ENCODE peak calls at places on chromosome 9, in nine cellular contexts. One of them, this sample, is unnamed.

GRCh38 chr9:15178621-15179020 is 128.4 kb downstream of the TTC39B start:
- DNase-seq in GM13977: no peak
- DNase-seq in T1000: no peak
- DNase-seq in right atrium auricular region: no peak
- DNase-seq in activated CD4-positive, alpha-beta T cell treated with anti-CD3 and anti-CD28 coated beads, Interleukin-2, amount 50 U/mL, for 4 hours: no peak
- DNase-seq in heart right ventricle: no peak
- DNase-seq in mucosa of descending colon: no peak
- DNase-seq in aorta: no peak
- DNase-seq in prostate gland: no peak
- DNase-seq in this sample: no peak

GRCh38 chr9:129880654-129881546 is 45.6 kb downstream of the USP20 start:
- DNase-seq in GM13977: no peak
- DNase-seq in aorta: no peak
- DNase-seq in heart right ventricle: no peak
- DNase-seq in activated CD4-positive, alpha-beta T cell treated with anti-CD3 and anti-CD28 coated beads, Interleukin-2, amount 50 U/mL, for 4 hours: no peak
- DNase-seq in right atrium auricular region: no peak
- DNase-seq in prostate gland: no peak
- DNase-seq in T1000: no peak
- DNase-seq in mucosa of descending colon: no peak
- DNase-seq in this sample: no peak

GRCh38 chr9:76697554-76697953 is 66.7 kb upstream of the PCA3 start:
- DNase-seq in GM13977: no peak
- DNase-seq in prostate gland: no peak
- DNase-seq in heart right ventricle: no peak
- DNase-seq in right atrium auricular region: no peak
- DNase-seq in aorta: no peak
- DNase-seq in mucosa of descending colon: no peak
- DNase-seq in T1000: no peak
- DNase-seq in activated CD4-positive, alpha-beta T cell treated with anti-CD3 and anti-CD28 coated beads, Interleukin-2, amount 50 U/mL, for 4 hours: no peak
- DNase-seq in this sample: no peak

GRCh38 chr9:35690447-35691324 is 961 bp upstream of the TPM2 start:
- DNase-seq in heart right ventricle: peak; percentile 90
- DNase-seq in prostate gland: peak; percentile 58
- DNase-seq in T1000: peak; percentile 35
- DNase-seq in activated CD4-positive, alpha-beta T cell treated with anti-CD3 and anti-CD28 coated beads, Interleukin-2, amount 50 U/mL, for 4 hours: peak; percentile 25
- DNase-seq in mucosa of descending colon: peak; percentile 73
- DNase-seq in GM13977: peak; percentile 72
- DNase-seq in right atrium auricular region: peak; percentile 71
- DNase-seq in aorta: peak; percentile 92
- DNase-seq in this sample: no peak

GRCh38 chr9:128494108-128494742 is 10.3 kb upstream of the GLE1 start:
- DNase-seq in mucosa of descending colon: peak; percentile 77
- DNase-seq in T1000: no peak
- DNase-seq in heart right ventricle: peak; percentile 64
- DNase-seq in right atrium auricular region: peak; percentile 74
- DNase-seq in GM13977: no peak
- DNase-seq in activated CD4-positive, alpha-beta T cell treated with anti-CD3 and anti-CD28 coated beads, Interleukin-2, amount 50 U/mL, for 4 hours: no peak
- DNase-seq in prostate gland: peak; percentile 17
- DNase-seq in aorta: peak; percentile 74
- DNase-seq in this sample: no peak

GRCh38 chr9:34374905-34375552 is 1.7 kb downstream of the MYORG start:
- DNase-seq in mucosa of descending colon: peak; percentile 86
- DNase-seq in prostate gland: no peak
- DNase-seq in GM13977: peak; percentile 25
- DNase-seq in T1000: no peak
- DNase-seq in activated CD4-positive, alpha-beta T cell treated with anti-CD3 and anti-CD28 coated beads, Interleukin-2, amount 50 U/mL, for 4 hours: no peak
- DNase-seq in right atrium auricular region: no peak
- DNase-seq in aorta: no peak
- DNase-seq in heart right ventricle: no peak
- DNase-seq in this sample: no peak

GRCh38 chr9:20559236-20559896 is 62.9 kb downstream of the MLLT3 start:
- DNase-seq in heart right ventricle: no peak
- DNase-seq in activated CD4-positive, alpha-beta T cell treated with anti-CD3 and anti-CD28 coated beads, Interleukin-2, amount 50 U/mL, for 4 hours: no peak
- DNase-seq in prostate gland: no peak
- DNase-seq in T1000: no peak
- DNase-seq in aorta: no peak
- DNase-seq in mucosa of descending colon: peak; percentile 34
- DNase-seq in GM13977: no peak
- DNase-seq in right atrium auricular region: no peak
- DNase-seq in this sample: no peak

GRCh38 chr9:35186524-35186923 is 24.7 kb downstream of the UNC13B start:
- DNase-seq in aorta: no peak
- DNase-seq in heart right ventricle: no peak
- DNase-seq in GM13977: no peak
- DNase-seq in mucosa of descending colon: peak; percentile 68
- DNase-seq in activated CD4-positive, alpha-beta T cell treated with anti-CD3 and anti-CD28 coated beads, Interleukin-2, amount 50 U/mL, for 4 hours: no peak
- DNase-seq in prostate gland: no peak
- DNase-seq in T1000: no peak
- DNase-seq in right atrium auricular region: no peak
- DNase-seq in this sample: no peak

GRCh38 chr9:112754578-112754977 is 4.0 kb downstream of the SNX30 start:
- DNase-seq in T1000: no peak
- DNase-seq in GM13977: peak; percentile 35
- DNase-seq in activated CD4-positive, alpha-beta T cell treated with anti-CD3 and anti-CD28 coated beads, Interleukin-2, amount 50 U/mL, for 4 hours: no peak
- DNase-seq in prostate gland: no peak
- DNase-seq in mucosa of descending colon: no peak
- DNase-seq in aorta: no peak
- DNase-seq in heart right ventricle: no peak
- DNase-seq in right atrium auricular region: no peak
- DNase-seq in this sample: no peak

GRCh38 chr9:81526587-81526986 is 162.8 kb downstream of the TLE1 start:
- DNase-seq in heart right ventricle: no peak
- DNase-seq in mucosa of descending colon: no peak
- DNase-seq in GM13977: no peak
- DNase-seq in aorta: no peak
- DNase-seq in T1000: no peak
- DNase-seq in prostate gland: no peak
- DNase-seq in right atrium auricular region: no peak
- DNase-seq in activated CD4-positive, alpha-beta T cell treated with anti-CD3 and anti-CD28 coated beads, Interleukin-2, amount 50 U/mL, for 4 hours: no peak
- DNase-seq in this sample: no peak

GRCh38 chr9:135925496-135926133 is 18.3 kb upstream of the CAMSAP1 start:
- DNase-seq in aorta: no peak
- DNase-seq in GM13977: peak; percentile 78
- DNase-seq in T1000: no peak
- DNase-seq in prostate gland: no peak
- DNase-seq in activated CD4-positive, alpha-beta T cell treated with anti-CD3 and anti-CD28 coated beads, Interleukin-2, amount 50 U/mL, for 4 hours: peak; percentile 65
- DNase-seq in right atrium auricular region: no peak
- DNase-seq in mucosa of descending colon: no peak
- DNase-seq in heart right ventricle: no peak
- DNase-seq in this sample: no peak

GRCh38 chr9:137611623-137612609 is 6.4 kb downstream of the ARRDC1 start:
- DNase-seq in activated CD4-positive, alpha-beta T cell treated with anti-CD3 and anti-CD28 coated beads, Interleukin-2, amount 50 U/mL, for 4 hours: peak; percentile 34
- DNase-seq in right atrium auricular region: peak; percentile 70
- DNase-seq in heart right ventricle: no peak
- DNase-seq in aorta: peak; percentile 64
- DNase-seq in GM13977: no peak
- DNase-seq in mucosa of descending colon: peak; percentile 93
- DNase-seq in prostate gland: peak; percentile 98
- DNase-seq in T1000: peak; percentile 70
- DNase-seq in this sample: peak; percentile 47

GRCh38 chr9:6855860-6856259 is 98.1 kb downstream of the KDM4C start:
- DNase-seq in aorta: no peak
- DNase-seq in prostate gland: peak; percentile 19
- DNase-seq in GM13977: no peak
- DNase-seq in heart right ventricle: no peak
- DNase-seq in mucosa of descending colon: no peak
- DNase-seq in right atrium auricular region: no peak
- DNase-seq in activated CD4-positive, alpha-beta T cell treated with anti-CD3 and anti-CD28 coated beads, Interleukin-2, amount 50 U/mL, for 4 hours: no peak
- DNase-seq in T1000: no peak
- DNase-seq in this sample: no peak

GRCh38 chr9:119167876-119168275 is 201.4 kb downstream of the BRINP1 start:
- DNase-seq in aorta: no peak
- DNase-seq in right atrium auricular region: no peak
- DNase-seq in T1000: no peak
- DNase-seq in mucosa of descending colon: no peak
- DNase-seq in activated CD4-positive, alpha-beta T cell treated with anti-CD3 and anti-CD28 coated beads, Interleukin-2, amount 50 U/mL, for 4 hours: no peak
- DNase-seq in GM13977: no peak
- DNase-seq in prostate gland: no peak
- DNase-seq in heart right ventricle: no peak
- DNase-seq in this sample: no peak

GRCh38 chr9:110810251-110810976 is 141.8 kb downstream of the MUSK start:
- DNase-seq in T1000: no peak
- DNase-seq in mucosa of descending colon: no peak
- DNase-seq in activated CD4-positive, alpha-beta T cell treated with anti-CD3 and anti-CD28 coated beads, Interleukin-2, amount 50 U/mL, for 4 hours: no peak
- DNase-seq in prostate gland: no peak
- DNase-seq in GM13977: no peak
- DNase-seq in right atrium auricular region: no peak
- DNase-seq in aorta: no peak
- DNase-seq in heart right ventricle: no peak
- DNase-seq in this sample: no peak

GRCh38 chr9:100352201-100352726 is 478 bp downstream of the TEX10 start:
- DNase-seq in mucosa of descending colon: peak; percentile 26
- DNase-seq in prostate gland: peak; percentile 13
- DNase-seq in T1000: peak; percentile 33
- DNase-seq in heart right ventricle: peak; percentile 9
- DNase-seq in GM13977: peak; percentile 50
- DNase-seq in activated CD4-positive, alpha-beta T cell treated with anti-CD3 and anti-CD28 coated beads, Interleukin-2, amount 50 U/mL, for 4 hours: peak; percentile 10
- DNase-seq in aorta: peak; percentile 62
- DNase-seq in right atrium auricular region: no peak
- DNase-seq in this sample: no peak

GRCh38 chr9:76266649-76267627 is 127.3 kb downstream of the RFK start:
- DNase-seq in right atrium auricular region: no peak
- DNase-seq in T1000: no peak
- DNase-seq in GM13977: no peak
- DNase-seq in mucosa of descending colon: peak; percentile 35
- DNase-seq in prostate gland: no peak
- DNase-seq in aorta: no peak
- DNase-seq in heart right ventricle: no peak
- DNase-seq in activated CD4-positive, alpha-beta T cell treated with anti-CD3 and anti-CD28 coated beads, Interleukin-2, amount 50 U/mL, for 4 hours: no peak
- DNase-seq in this sample: no peak

GRCh38 chr9:18256574-18256973 is 217.4 kb upstream of the ADAMTSL1 start:
- DNase-seq in aorta: no peak
- DNase-seq in right atrium auricular region: no peak
- DNase-seq in prostate gland: no peak
- DNase-seq in T1000: no peak
- DNase-seq in GM13977: no peak
- DNase-seq in heart right ventricle: no peak
- DNase-seq in mucosa of descending colon: peak; percentile 19
- DNase-seq in activated CD4-positive, alpha-beta T cell treated with anti-CD3 and anti-CD28 coated beads, Interleukin-2, amount 50 U/mL, for 4 hours: no peak
- DNase-seq in this sample: no peak

GRCh38 chr9:87909310-87910041 is 8.3 kb upstream of the SPATA31C1 start:
- DNase-seq in T1000: no peak
- DNase-seq in mucosa of descending colon: peak; percentile 98
- DNase-seq in prostate gland: no peak
- DNase-seq in aorta: no peak
- DNase-seq in activated CD4-positive, alpha-beta T cell treated with anti-CD3 and anti-CD28 coated beads, Interleukin-2, amount 50 U/mL, for 4 hours: no peak
- DNase-seq in GM13977: no peak
- DNase-seq in heart right ventricle: no peak
- DNase-seq in right atrium auricular region: no peak
- DNase-seq in this sample: no peak

GRCh38 chr9:73810585-73811215 is 659.0 kb downstream of the ANXA1 start:
- DNase-seq in activated CD4-positive, alpha-beta T cell treated with anti-CD3 and anti-CD28 coated beads, Interleukin-2, amount 50 U/mL, for 4 hours: no peak
- DNase-seq in heart right ventricle: no peak
- DNase-seq in GM13977: no peak
- DNase-seq in prostate gland: no peak
- DNase-seq in right atrium auricular region: no peak
- DNase-seq in aorta: no peak
- DNase-seq in mucosa of descending colon: no peak
- DNase-seq in T1000: no peak
- DNase-seq in this sample: no peak

GRCh38 chr9:76787677-76788076 is 23.4 kb downstream of the PCA3 start:
- DNase-seq in aorta: no peak
- DNase-seq in heart right ventricle: no peak
- DNase-seq in T1000: no peak
- DNase-seq in mucosa of descending colon: no peak
- DNase-seq in GM13977: no peak
- DNase-seq in right atrium auricular region: no peak
- DNase-seq in activated CD4-positive, alpha-beta T cell treated with anti-CD3 and anti-CD28 coated beads, Interleukin-2, amount 50 U/mL, for 4 hours: no peak
- DNase-seq in prostate gland: no peak
- DNase-seq in this sample: no peak

GRCh38 chr9:109846781-109847180 is 66.8 kb downstream of the PALM2AKAP2 start:
- DNase-seq in GM13977: no peak
- DNase-seq in mucosa of descending colon: no peak
- DNase-seq in T1000: no peak
- DNase-seq in heart right ventricle: no peak
- DNase-seq in prostate gland: no peak
- DNase-seq in right atrium auricular region: no peak
- DNase-seq in activated CD4-positive, alpha-beta T cell treated with anti-CD3 and anti-CD28 coated beads, Interleukin-2, amount 50 U/mL, for 4 hours: no peak
- DNase-seq in aorta: no peak
- DNase-seq in this sample: no peak

GRCh38 chr9:86041331-86041741 is 58.0 kb downstream of the GOLM1 start:
- DNase-seq in activated CD4-positive, alpha-beta T cell treated with anti-CD3 and anti-CD28 coated beads, Interleukin-2, amount 50 U/mL, for 4 hours: no peak
- DNase-seq in aorta: no peak
- DNase-seq in right atrium auricular region: no peak
- DNase-seq in GM13977: no peak
- DNase-seq in prostate gland: no peak
- DNase-seq in mucosa of descending colon: no peak
- DNase-seq in heart right ventricle: no peak
- DNase-seq in T1000: no peak
- DNase-seq in this sample: no peak

GRCh38 chr9:104984121-104984520 is 56.2 kb upstream of the ABCA1 start:
- DNase-seq in heart right ventricle: no peak
- DNase-seq in activated CD4-positive, alpha-beta T cell treated with anti-CD3 and anti-CD28 coated beads, Interleukin-2, amount 50 U/mL, for 4 hours: no peak
- DNase-seq in GM13977: no peak
- DNase-seq in aorta: no peak
- DNase-seq in right atrium auricular region: no peak
- DNase-seq in mucosa of descending colon: no peak
- DNase-seq in prostate gland: no peak
- DNase-seq in T1000: no peak
- DNase-seq in this sample: no peak

GRCh38 chr9:82621446-82621845 is 441.5 kb downstream of the RASEF start:
- DNase-seq in T1000: no peak
- DNase-seq in prostate gland: no peak
- DNase-seq in aorta: no peak
- DNase-seq in right atrium auricular region: no peak
- DNase-seq in mucosa of descending colon: no peak
- DNase-seq in activated CD4-positive, alpha-beta T cell treated with anti-CD3 and anti-CD28 coated beads, Interleukin-2, amount 50 U/mL, for 4 hours: no peak
- DNase-seq in GM13977: no peak
- DNase-seq in heart right ventricle: no peak
- DNase-seq in this sample: no peak

GRCh38 chr9:130824079-130824478 is 11.0 kb upstream of the ABL1 start:
- DNase-seq in aorta: no peak
- DNase-seq in GM13977: no peak
- DNase-seq in T1000: no peak
- DNase-seq in prostate gland: no peak
- DNase-seq in heart right ventricle: no peak
- DNase-seq in right atrium auricular region: no peak
- DNase-seq in mucosa of descending colon: no peak
- DNase-seq in activated CD4-positive, alpha-beta T cell treated with anti-CD3 and anti-CD28 coated beads, Interleukin-2, amount 50 U/mL, for 4 hours: no peak
- DNase-seq in this sample: no peak

GRCh38 chr9:94135222-94135621 is 51.0 kb downstream of the PTPDC1 start:
- DNase-seq in activated CD4-positive, alpha-beta T cell treated with anti-CD3 and anti-CD28 coated beads, Interleukin-2, amount 50 U/mL, for 4 hours: no peak
- DNase-seq in prostate gland: peak; percentile 86
- DNase-seq in heart right ventricle: no peak
- DNase-seq in T1000: no peak
- DNase-seq in mucosa of descending colon: no peak
- DNase-seq in aorta: no peak
- DNase-seq in right atrium auricular region: no peak
- DNase-seq in GM13977: no peak
- DNase-seq in this sample: no peak

GRCh38 chr9:97895695-97896332 is 26.5 kb downstream of the TRMO start:
- DNase-seq in heart right ventricle: no peak
- DNase-seq in prostate gland: no peak
- DNase-seq in mucosa of descending colon: no peak
- DNase-seq in T1000: no peak
- DNase-seq in aorta: no peak
- DNase-seq in GM13977: no peak
- DNase-seq in right atrium auricular region: no peak
- DNase-seq in activated CD4-positive, alpha-beta T cell treated with anti-CD3 and anti-CD28 coated beads, Interleukin-2, amount 50 U/mL, for 4 hours: no peak
- DNase-seq in this sample: no peak

GRCh38 chr9:25025686-25026085 is 480.0 kb upstream of the IZUMO3 start:
- DNase-seq in heart right ventricle: no peak
- DNase-seq in mucosa of descending colon: no peak
- DNase-seq in prostate gland: no peak
- DNase-seq in aorta: no peak
- DNase-seq in activated CD4-positive, alpha-beta T cell treated with anti-CD3 and anti-CD28 coated beads, Interleukin-2, amount 50 U/mL, for 4 hours: no peak
- DNase-seq in T1000: no peak
- DNase-seq in right atrium auricular region: no peak
- DNase-seq in GM13977: no peak
- DNase-seq in this sample: no peak

GRCh38 chr9:79263666-79264460 is 307.9 kb upstream of the TLE4 start:
- DNase-seq in T1000: no peak
- DNase-seq in prostate gland: no peak
- DNase-seq in mucosa of descending colon: peak; percentile 14
- DNase-seq in aorta: peak; percentile 62
- DNase-seq in GM13977: no peak
- DNase-seq in right atrium auricular region: no peak
- DNase-seq in heart right ventricle: no peak
- DNase-seq in activated CD4-positive, alpha-beta T cell treated with anti-CD3 and anti-CD28 coated beads, Interleukin-2, amount 50 U/mL, for 4 hours: no peak
- DNase-seq in this sample: no peak

GRCh38 chr9:87336914-87337333 is 160.7 kb upstream of the DAPK1 start:
- DNase-seq in aorta: no peak
- DNase-seq in GM13977: peak; percentile 60
- DNase-seq in prostate gland: peak; percentile 31
- DNase-seq in T1000: no peak
- DNase-seq in heart right ventricle: peak; percentile 40
- DNase-seq in right atrium auricular region: no peak
- DNase-seq in activated CD4-positive, alpha-beta T cell treated with anti-CD3 and anti-CD28 coated beads, Interleukin-2, amount 50 U/mL, for 4 hours: no peak
- DNase-seq in mucosa of descending colon: peak; percentile 33
- DNase-seq in this sample: peak; percentile 54

This sample was measured in HS-27A.